ENCODE peak calls at places on chromosomes 13 and 19, in five cellular contexts. M is stimulated activated CD8-positive, alpha-beta memory T cell treated with anti-CD3 and anti-CD28 coated beads, Interleukin-7, amount 100 ng/mL, for 24 hours; J is SW480; F is stimulated activated CD4-positive, alpha-beta T cell treated with anti-CD3 and anti-CD28 coated beads, Interleukin-2, amount 100 ng/mL, for 48 hours; S is ureter. P is an unnamed sample.

GRCh38 chr19:40367577-40368434 is 19.3 kb downstream of the PLD3 start:
- DNase-seq in S (no peak), F (no peak), M (no peak), J (no peak), P (no peak)

GRCh38 chr13:93558637-93559036 is 332.0 kb downstream of the GPC6 start:
- DNase-seq in M (no peak), F (no peak), J (no peak), S (no peak), P (no peak)

GRCh38 chr13:61592489-61592888 is 176.8 kb upstream of the PCDH20 start:
- DNase-seq in S (no peak), F (no peak), J (no peak), M (no peak), P (no peak)

GRCh38 chr13:74158028-74158427 is 23.8 kb upstream of the KLF12 start:
- DNase-seq in F (no peak), J (no peak), S (no peak), M (no peak), P (no peak)

GRCh38 chr19:3699071-3699740 is 1.1 kb downstream of the PIP5K1C start:
- DNase-seq in F (no peak), M (no peak), S (peak), J (no peak), P (peak)

GRCh38 chr19:48400018-48400742 is 6.7 kb downstream of the GRIN2D start:
- DNase-seq in J (peak), S (no peak), M (no peak), F (no peak), P (no peak)

GRCh38 chr13:34346626-34347025 is 528.7 kb downstream of the RFC3 start:
- DNase-seq in J (no peak), M (no peak), F (no peak), S (no peak), P (no peak)

GRCh38 chr19:18741566-18742121 is 49.5 kb downstream of the COMP start:
- DNase-seq in S (peak), J (no peak), F (no peak), M (no peak), P (peak)

GRCh38 chr13:48231080-48231479 is 1.9 kb upstream of the ITM2B start:
- DNase-seq in M (no peak), J (no peak), F (no peak), S (no peak), P (no peak)

GRCh38 chr19:2774083-2774679 is 8.9 kb downstream of the SGTA start:
- DNase-seq in J (no peak), F (no peak), S (no peak), M (no peak), P (no peak)

GRCh38 chr13:106161186-106161585 is 374.3 kb downstream of the EFNB2 start:
- DNase-seq in S (no peak), F (no peak), M (no peak), J (no peak), P (no peak)

GRCh38 chr13:46633416-46633815 is 80.4 kb downstream of the LRCH1 start:
- DNase-seq in F (no peak), M (no peak), J (no peak), S (no peak), P (no peak)

GRCh38 chr19:5665781-5666513 is 14.4 kb downstream of the MICOS13 start:
- DNase-seq in S (no peak), F (no peak), J (peak), M (no peak), P (no peak)

GRCh38 chr13:92103673-92104296 is 705.4 kb downstream of the GPC5 start:
- DNase-seq in J (no peak), S (no peak), F (no peak), M (no peak), P (no peak)

GRCh38 chr19:39398297-39398864 is 7.2 kb downstream of the MED29 start:
- DNase-seq in F (no peak), S (peak), M (no peak), J (peak), P (peak)

GRCh38 chr13:89846890-89847585 is 1500.4 kb upstream of the MIR17HG start:
- DNase-seq in M (no peak), S (no peak), F (no peak), J (no peak), P (no peak)

GRCh38 chr19:51317381-51317780 is 5.9 kb downstream of the IGLON5 start:
- DNase-seq in F (no peak), S (no peak), J (no peak), M (no peak), P (no peak)

GRCh38 chr13:47334173-47334572 is 437.3 kb upstream of the HTR2A start:
- DNase-seq in J (no peak), M (no peak), F (no peak), S (no peak), P (no peak)

GRCh38 chr19:28567834-28568233 is 645.1 kb downstream of the UQCRFS1 start:
- DNase-seq in M (no peak), S (no peak), F (no peak), J (no peak), P (no peak)

GRCh38 chr19:51094696-51095279 is 12.1 kb upstream of the KLK14 start:
- DNase-seq in S (no peak), F (peak), J (no peak), M (no peak), P (no peak)

GRCh38 chr13:52454459-52454824 is 836 bp upstream of the CKAP2 start:
- DNase-seq in M (no peak), S (peak), J (peak), F (no peak), P (no peak)

GRCh38 chr19:46413262-46414031 is at the start of gene CCDC8:
- DNase-seq in J (no peak), M (no peak), F (no peak), S (peak), P (peak)